ENCODE peak calls at places on chromosomes 2 and 18, in four cellular contexts. One of them, this sample, is unnamed.

GRCh38 chr2:157897106-157897971 is 21.2 kb upstream of the ACVR1 start:
- DNase-seq in EL: no peak
- DNase-seq in sigmoid colon: no peak
- DNase-seq in activated CD4-positive, alpha-beta memory T cell treated with anti-CD3 and anti-CD28 coated beads, Interleukin-2, amount 10 ng/mL, durations not matched to agents 7 days and 5 days: peak
- DNase-seq in this sample: no peak

GRCh38 chr2:28538134-28538533 is 42.3 kb downstream of the PLB1 start:
- DNase-seq in EL: no peak
- DNase-seq in sigmoid colon: no peak
- DNase-seq in activated CD4-positive, alpha-beta memory T cell treated with anti-CD3 and anti-CD28 coated beads, Interleukin-2, amount 10 ng/mL, durations not matched to agents 7 days and 5 days: no peak
- DNase-seq in this sample: no peak

GRCh38 chr2:52831216-52831615 is 936.4 kb upstream of the CHAC2 start:
- DNase-seq in EL: no peak
- DNase-seq in sigmoid colon: no peak
- DNase-seq in activated CD4-positive, alpha-beta memory T cell treated with anti-CD3 and anti-CD28 coated beads, Interleukin-2, amount 10 ng/mL, durations not matched to agents 7 days and 5 days: no peak
- DNase-seq in this sample: no peak

GRCh38 chr2:172215172-172215935 is 112.7 kb upstream of the DLX2 start:
- DNase-seq in EL: no peak
- DNase-seq in sigmoid colon: no peak
- DNase-seq in activated CD4-positive, alpha-beta memory T cell treated with anti-CD3 and anti-CD28 coated beads, Interleukin-2, amount 10 ng/mL, durations not matched to agents 7 days and 5 days: no peak
- DNase-seq in this sample: no peak

GRCh38 chr2:239814917-239815637 is 210.1 kb downstream of the NDUFA10 start:
- DNase-seq in EL: no peak
- DNase-seq in sigmoid colon: peak
- DNase-seq in activated CD4-positive, alpha-beta memory T cell treated with anti-CD3 and anti-CD28 coated beads, Interleukin-2, amount 10 ng/mL, durations not matched to agents 7 days and 5 days: no peak
- DNase-seq in this sample: peak

GRCh38 chr2:142533083-142533482 is 344.4 kb upstream of the KYNU start:
- DNase-seq in EL: no peak
- DNase-seq in sigmoid colon: no peak
- DNase-seq in activated CD4-positive, alpha-beta memory T cell treated with anti-CD3 and anti-CD28 coated beads, Interleukin-2, amount 10 ng/mL, durations not matched to agents 7 days and 5 days: no peak
- DNase-seq in this sample: no peak

GRCh38 chr2:237143118-237143517 is 57.4 kb downstream of the COPS8 start:
- DNase-seq in EL: no peak
- DNase-seq in sigmoid colon: no peak
- DNase-seq in activated CD4-positive, alpha-beta memory T cell treated with anti-CD3 and anti-CD28 coated beads, Interleukin-2, amount 10 ng/mL, durations not matched to agents 7 days and 5 days: no peak
- DNase-seq in this sample: no peak

GRCh38 chr2:53202063-53202462 is 565.5 kb upstream of the CHAC2 start:
- DNase-seq in EL: peak
- DNase-seq in sigmoid colon: no peak
- DNase-seq in activated CD4-positive, alpha-beta memory T cell treated with anti-CD3 and anti-CD28 coated beads, Interleukin-2, amount 10 ng/mL, durations not matched to agents 7 days and 5 days: no peak
- DNase-seq in this sample: no peak

GRCh38 chr18:37720706-37721105 is 155.1 kb upstream of the CELF4 start:
- DNase-seq in EL: no peak
- DNase-seq in sigmoid colon: no peak
- DNase-seq in activated CD4-positive, alpha-beta memory T cell treated with anti-CD3 and anti-CD28 coated beads, Interleukin-2, amount 10 ng/mL, durations not matched to agents 7 days and 5 days: no peak
- DNase-seq in this sample: no peak

GRCh38 chr2:18516112-18516511 is 44.3 kb downstream of the RDH14 start:
- DNase-seq in EL: peak
- DNase-seq in sigmoid colon: no peak
- DNase-seq in activated CD4-positive, alpha-beta memory T cell treated with anti-CD3 and anti-CD28 coated beads, Interleukin-2, amount 10 ng/mL, durations not matched to agents 7 days and 5 days: no peak
- DNase-seq in this sample: no peak

GRCh38 chr2:176567361-176567760 is 298.1 kb downstream of the MTX2 start:
- DNase-seq in EL: peak
- DNase-seq in sigmoid colon: no peak
- DNase-seq in activated CD4-positive, alpha-beta memory T cell treated with anti-CD3 and anti-CD28 coated beads, Interleukin-2, amount 10 ng/mL, durations not matched to agents 7 days and 5 days: no peak
- DNase-seq in this sample: no peak

GRCh38 chr2:1081411-1082225 is 131.0 kb downstream of the SNTG2 start:
- DNase-seq in EL: peak
- DNase-seq in sigmoid colon: no peak
- DNase-seq in activated CD4-positive, alpha-beta memory T cell treated with anti-CD3 and anti-CD28 coated beads, Interleukin-2, amount 10 ng/mL, durations not matched to agents 7 days and 5 days: no peak
- DNase-seq in this sample: peak

GRCh38 chr2:135798762-135799161 is 38.2 kb downstream of the LCT start:
- DNase-seq in EL: no peak
- DNase-seq in sigmoid colon: no peak
- DNase-seq in activated CD4-positive, alpha-beta memory T cell treated with anti-CD3 and anti-CD28 coated beads, Interleukin-2, amount 10 ng/mL, durations not matched to agents 7 days and 5 days: no peak
- DNase-seq in this sample: peak

GRCh38 chr2:144712277-144712944 is 192.5 kb upstream of the ZEB2 start:
- DNase-seq in EL: no peak
- DNase-seq in sigmoid colon: no peak
- DNase-seq in activated CD4-positive, alpha-beta memory T cell treated with anti-CD3 and anti-CD28 coated beads, Interleukin-2, amount 10 ng/mL, durations not matched to agents 7 days and 5 days: no peak
- DNase-seq in this sample: no peak

GRCh38 chr2:101793277-101793969 is 95.9 kb downstream of the MAP4K4 start:
- DNase-seq in EL: no peak
- DNase-seq in sigmoid colon: no peak
- DNase-seq in activated CD4-positive, alpha-beta memory T cell treated with anti-CD3 and anti-CD28 coated beads, Interleukin-2, amount 10 ng/mL, durations not matched to agents 7 days and 5 days: no peak
- DNase-seq in this sample: no peak

GRCh38 chr18:59079264-59079972 is 60.3 kb upstream of the SEC11C start:
- DNase-seq in EL: no peak
- DNase-seq in sigmoid colon: no peak
- DNase-seq in activated CD4-positive, alpha-beta memory T cell treated with anti-CD3 and anti-CD28 coated beads, Interleukin-2, amount 10 ng/mL, durations not matched to agents 7 days and 5 days: no peak
- DNase-seq in this sample: no peak

GRCh38 chr2:50484371-50484770 is 547.6 kb downstream of the NRXN1 start:
- DNase-seq in EL: no peak
- DNase-seq in sigmoid colon: no peak
- DNase-seq in activated CD4-positive, alpha-beta memory T cell treated with anti-CD3 and anti-CD28 coated beads, Interleukin-2, amount 10 ng/mL, durations not matched to agents 7 days and 5 days: no peak
- DNase-seq in this sample: peak

GRCh38 chr2:36490749-36491148 is 107.2 kb downstream of the FEZ2 start:
- DNase-seq in EL: no peak
- DNase-seq in sigmoid colon: no peak
- DNase-seq in activated CD4-positive, alpha-beta memory T cell treated with anti-CD3 and anti-CD28 coated beads, Interleukin-2, amount 10 ng/mL, durations not matched to agents 7 days and 5 days: no peak
- DNase-seq in this sample: no peak

GRCh38 chr18:45850021-45850420 is 24.5 kb downstream of the SIGLEC15 start:
- DNase-seq in EL: no peak
- DNase-seq in sigmoid colon: no peak
- DNase-seq in activated CD4-positive, alpha-beta memory T cell treated with anti-CD3 and anti-CD28 coated beads, Interleukin-2, amount 10 ng/mL, durations not matched to agents 7 days and 5 days: no peak
- DNase-seq in this sample: no peak

GRCh38 chr18:55440988-55441387 is 147.0 kb downstream of the TCF4 start:
- DNase-seq in EL: no peak
- DNase-seq in sigmoid colon: no peak
- DNase-seq in activated CD4-positive, alpha-beta memory T cell treated with anti-CD3 and anti-CD28 coated beads, Interleukin-2, amount 10 ng/mL, durations not matched to agents 7 days and 5 days: no peak
- DNase-seq in this sample: no peak

GRCh38 chr2:128312411-128312810 is 6.3 kb downstream of the HS6ST1 start:
- DNase-seq in EL: no peak
- DNase-seq in sigmoid colon: no peak
- DNase-seq in activated CD4-positive, alpha-beta memory T cell treated with anti-CD3 and anti-CD28 coated beads, Interleukin-2, amount 10 ng/mL, durations not matched to agents 7 days and 5 days: no peak
- DNase-seq in this sample: peak

GRCh38 chr2:36704475-36705150 is 8.1 kb downstream of the VIT start:
- DNase-seq in EL: no peak
- DNase-seq in sigmoid colon: peak
- DNase-seq in activated CD4-positive, alpha-beta memory T cell treated with anti-CD3 and anti-CD28 coated beads, Interleukin-2, amount 10 ng/mL, durations not matched to agents 7 days and 5 days: no peak
- DNase-seq in this sample: no peak

GRCh38 chr2:160742679-160743078 is 249.1 kb upstream of the RBMS1 start:
- DNase-seq in EL: no peak
- DNase-seq in sigmoid colon: no peak
- DNase-seq in activated CD4-positive, alpha-beta memory T cell treated with anti-CD3 and anti-CD28 coated beads, Interleukin-2, amount 10 ng/mL, durations not matched to agents 7 days and 5 days: no peak
- DNase-seq in this sample: no peak

GRCh38 chr2:218694405-218695145 is 16.1 kb upstream of the TTLL4 start:
- DNase-seq in EL: peak
- DNase-seq in sigmoid colon: no peak
- DNase-seq in activated CD4-positive, alpha-beta memory T cell treated with anti-CD3 and anti-CD28 coated beads, Interleukin-2, amount 10 ng/mL, durations not matched to agents 7 days and 5 days: no peak
- DNase-seq in this sample: no peak

GRCh38 chr2:239399404-239399999 is 1.3 kb downstream of the HDAC4 start:
- DNase-seq in EL: peak
- DNase-seq in sigmoid colon: peak
- DNase-seq in activated CD4-positive, alpha-beta memory T cell treated with anti-CD3 and anti-CD28 coated beads, Interleukin-2, amount 10 ng/mL, durations not matched to agents 7 days and 5 days: peak
- DNase-seq in this sample: peak

GRCh38 chr18:23956483-23956882 is 58.1 kb upstream of the TTC39C start:
- DNase-seq in EL: no peak
- DNase-seq in sigmoid colon: no peak
- DNase-seq in activated CD4-positive, alpha-beta memory T cell treated with anti-CD3 and anti-CD28 coated beads, Interleukin-2, amount 10 ng/mL, durations not matched to agents 7 days and 5 days: no peak
- DNase-seq in this sample: peak

GRCh38 chr2:231104115-231104713 is 20.6 kb downstream of the HTR2B start:
- DNase-seq in EL: peak
- DNase-seq in sigmoid colon: peak
- DNase-seq in activated CD4-positive, alpha-beta memory T cell treated with anti-CD3 and anti-CD28 coated beads, Interleukin-2, amount 10 ng/mL, durations not matched to agents 7 days and 5 days: peak
- DNase-seq in this sample: no peak

GRCh38 chr2:236161531-236161930 is 6.7 kb downstream of the GBX2 start:
- DNase-seq in EL: no peak
- DNase-seq in sigmoid colon: no peak
- DNase-seq in activated CD4-positive, alpha-beta memory T cell treated with anti-CD3 and anti-CD28 coated beads, Interleukin-2, amount 10 ng/mL, durations not matched to agents 7 days and 5 days: no peak
- DNase-seq in this sample: peak

GRCh38 chr2:199228887-199229819 is 228.6 kb downstream of the SATB2 start:
- DNase-seq in EL: peak
- DNase-seq in sigmoid colon: no peak
- DNase-seq in activated CD4-positive, alpha-beta memory T cell treated with anti-CD3 and anti-CD28 coated beads, Interleukin-2, amount 10 ng/mL, durations not matched to agents 7 days and 5 days: peak
- DNase-seq in this sample: peak

GRCh38 chr2:134401789-134402188 is 147.9 kb downstream of the MGAT5 start:
- DNase-seq in EL: no peak
- DNase-seq in sigmoid colon: no peak
- DNase-seq in activated CD4-positive, alpha-beta memory T cell treated with anti-CD3 and anti-CD28 coated beads, Interleukin-2, amount 10 ng/mL, durations not matched to agents 7 days and 5 days: no peak
- DNase-seq in this sample: no peak

GRCh38 chr2:70496819-70497218 is 56.8 kb downstream of the TGFA start:
- DNase-seq in EL: peak
- DNase-seq in sigmoid colon: no peak
- DNase-seq in activated CD4-positive, alpha-beta memory T cell treated with anti-CD3 and anti-CD28 coated beads, Interleukin-2, amount 10 ng/mL, durations not matched to agents 7 days and 5 days: no peak
- DNase-seq in this sample: no peak